ENCODE peak calls at places on chromosomes 2 and 18, in eight cellular contexts. Z is suprapubic skin, S is endothelial cell of umbilical vein, O is A549, H is Peyer's patch, Q is tibial nerve, F is thyroid gland, N is HepG2. D is an unnamed sample.

GRCh38 chr2:178830451-178830850 is 23.2 kb upstream of the TTN start:
- DNase-seq in Z (no peak), S (peak), O (no peak), H (no peak), Q (no peak), F (no peak), N (no peak), D (no peak)

GRCh38 chr2:151009437-151010175 is 252.1 kb downstream of the RBM43 start:
- DNase-seq in Z (no peak), S (no peak), O (no peak), H (no peak), Q (no peak), F (no peak), N (no peak), D (no peak)

GRCh38 chr2:172613035-172613434 is 57.1 kb downstream of the PDK1 start:
- DNase-seq in Z (no peak), S (no peak), O (no peak), H (no peak), Q (no peak), F (no peak), N (no peak), D (no peak)

GRCh38 chr2:151040036-151040435 is 221.6 kb downstream of the RBM43 start:
- DNase-seq in Z (no peak), S (no peak), O (no peak), H (no peak), Q (no peak), F (no peak), N (no peak), D (no peak)

GRCh38 chr18:57312346-57313144 is 39.8 kb upstream of the ST8SIA3 start:
- DNase-seq in Z (no peak), S (no peak), O (no peak), H (no peak), Q (no peak), F (no peak), N (no peak), D (no peak)

GRCh38 chr2:33297748-33298035 is 178.8 kb upstream of the RASGRP3 start:
- DNase-seq in Z (no peak), S (no peak), O (no peak), H (no peak), Q (no peak), F (no peak), N (no peak), D (no peak)

GRCh38 chr2:197209742-197210408 is 100.7 kb downstream of the ANKRD44 start:
- DNase-seq in Z (no peak), S (no peak), O (no peak), H (no peak), Q (no peak), F (no peak), N (no peak), D (no peak)

GRCh38 chr2:73254343-73255006 is 20.4 kb downstream of the CCT7 start:
- DNase-seq in Z (no peak), S (no peak), O (no peak), H (no peak), Q (no peak), F (no peak), N (no peak), D (no peak)

GRCh38 chr18:8949206-8949605 is 153.3 kb upstream of the NDUFV2 start:
- DNase-seq in Z (no peak), S (no peak), O (no peak), H (no peak), Q (no peak), F (no peak), N (no peak), D (no peak)

GRCh38 chr2:45623120-45623519 is 12.1 kb upstream of the SRBD1 start:
- DNase-seq in Z (no peak), S (no peak), O (no peak), H (no peak), Q (no peak), F (no peak), N (no peak), D (no peak)

GRCh38 chr18:35038029-35038428 is 3.2 kb upstream of the MAPRE2 start:
- DNase-seq in Z (no peak), S (no peak), O (no peak), H (no peak), Q (no peak), F (no peak), N (no peak), D (no peak)

GRCh38 chr2:229339613-229340012 is 68.5 kb upstream of the PID1 start:
- DNase-seq in Z (no peak), S (no peak), O (peak), H (no peak), Q (no peak), F (no peak), N (no peak), D (no peak)

GRCh38 chr2:190379249-190379964 is 28.7 kb upstream of the MFSD6 start:
- DNase-seq in Z (no peak), S (no peak), O (peak), H (no peak), Q (no peak), F (no peak), N (peak), D (no peak)

GRCh38 chr2:238811765-238812164 is 36.1 kb upstream of the TWIST2 start:
- DNase-seq in Z (no peak), S (no peak), O (no peak), H (no peak), Q (peak), F (no peak), N (no peak), D (peak)

GRCh38 chr2:99880148-99880983 is 262.0 kb downstream of the AFF3 start:
- DNase-seq in Z (no peak), S (peak), O (no peak), H (no peak), Q (no peak), F (no peak), N (no peak), D (no peak)

GRCh38 chr2:36780231-36780808 is 83.8 kb downstream of the VIT start:
- DNase-seq in Z (no peak), S (peak), O (peak), H (no peak), Q (peak), F (no peak), N (peak), D (no peak)

GRCh38 chr2:238150686-238151085 is 8.1 kb upstream of the ERFE start:
- DNase-seq in Z (no peak), S (no peak), O (no peak), H (no peak), Q (no peak), F (no peak), N (no peak), D (no peak)

GRCh38 chr2:219178377-219179175 is 501 bp downstream of the RETREG2 start:
- DNase-seq in Z (no peak), S (no peak), O (peak), H (no peak), Q (peak), F (peak), N (no peak), D (no peak)

GRCh38 chr2:215432759-215433594 is 2.9 kb downstream of the FN1 start:
- DNase-seq in Z (no peak), S (peak), O (no peak), H (no peak), Q (no peak), F (no peak), N (no peak), D (no peak)

GRCh38 chr2:31694444-31694843 is 113.7 kb upstream of the SRD5A2 start:
- DNase-seq in Z (no peak), S (no peak), O (peak), H (no peak), Q (no peak), F (no peak), N (peak), D (no peak)

GRCh38 chr2:159118115-159118858 is 149.8 kb downstream of the TANC1 start:
- DNase-seq in Z (peak), S (peak), O (peak), H (peak), Q (peak), F (peak), N (peak), D (peak)

GRCh38 chr2:168992026-168992425 is 39.1 kb downstream of the ABCB11 start:
- DNase-seq in Z (no peak), S (no peak), O (no peak), H (no peak), Q (no peak), F (no peak), N (no peak), D (no peak)

GRCh38 chr2:203949228-203949627 is 12.7 kb downstream of the ICOS start:
- DNase-seq in Z (no peak), S (no peak), O (no peak), H (no peak), Q (no peak), F (no peak), N (no peak), D (no peak)

GRCh38 chr18:56139792-56140254 is 498.6 kb downstream of the TXNL1 start:
- DNase-seq in Z (no peak), S (no peak), O (no peak), H (no peak), Q (no peak), F (peak), N (no peak), D (peak)

GRCh38 chr2:227106845-227107759 is 56.9 kb downstream of the COL4A4 start:
- DNase-seq in Z (no peak), S (peak), O (peak), H (no peak), Q (peak), F (no peak), N (peak), D (no peak)

DNA sequence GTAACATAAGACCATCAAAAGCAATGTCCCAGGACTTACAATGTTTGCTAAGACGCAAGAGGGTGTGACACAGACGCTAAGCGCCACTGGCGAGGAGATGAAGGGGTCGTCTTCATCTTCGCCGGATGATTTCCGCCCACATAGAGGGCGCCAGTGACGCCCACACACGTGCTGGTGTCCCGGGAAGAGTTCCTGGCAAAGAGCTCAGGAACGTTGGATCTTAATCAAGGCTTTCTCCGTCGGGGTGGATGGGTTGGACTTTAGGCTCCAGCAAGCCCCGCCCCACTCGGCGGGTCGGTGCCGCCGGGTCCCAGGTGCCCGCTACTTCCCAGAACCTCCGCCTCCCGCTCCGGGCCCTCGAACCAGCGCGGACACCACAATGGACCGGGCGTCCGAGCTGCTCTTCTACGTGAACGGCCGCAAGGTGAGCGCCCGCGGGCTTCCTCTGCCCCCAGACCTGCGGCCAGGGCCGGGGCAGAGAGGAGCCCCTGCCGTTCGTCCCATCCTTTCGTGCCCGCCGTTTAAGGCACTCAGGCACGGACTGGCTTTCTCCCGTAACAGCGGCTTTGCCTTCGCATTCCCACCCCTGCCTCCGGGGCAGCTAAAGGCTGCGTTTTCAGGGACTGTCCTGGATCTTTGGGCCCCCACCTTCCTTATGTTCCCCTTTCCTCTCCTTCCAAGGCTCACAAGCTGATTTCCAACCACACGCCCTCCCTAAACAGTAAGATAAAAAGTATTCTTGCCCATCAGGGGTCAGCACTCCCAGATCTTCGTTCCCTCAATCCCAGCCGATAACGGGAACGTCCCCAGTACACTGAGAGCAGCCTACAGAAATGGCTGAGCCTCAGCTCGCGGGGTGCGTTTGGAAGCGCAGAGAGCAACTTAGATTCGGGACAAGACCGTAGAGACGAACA is at the start of gene AOX1:
- DNase-seq in Z (peak), S (peak), O (no peak), H (peak), Q (peak), F (peak), N (peak), D (peak)
- TF ChIP-seq POLR2A in Z (peak), S (no peak), O (no peak), H (no peak), Q (no peak), F (no peak), N (peak), D (no peak)

DNA sequence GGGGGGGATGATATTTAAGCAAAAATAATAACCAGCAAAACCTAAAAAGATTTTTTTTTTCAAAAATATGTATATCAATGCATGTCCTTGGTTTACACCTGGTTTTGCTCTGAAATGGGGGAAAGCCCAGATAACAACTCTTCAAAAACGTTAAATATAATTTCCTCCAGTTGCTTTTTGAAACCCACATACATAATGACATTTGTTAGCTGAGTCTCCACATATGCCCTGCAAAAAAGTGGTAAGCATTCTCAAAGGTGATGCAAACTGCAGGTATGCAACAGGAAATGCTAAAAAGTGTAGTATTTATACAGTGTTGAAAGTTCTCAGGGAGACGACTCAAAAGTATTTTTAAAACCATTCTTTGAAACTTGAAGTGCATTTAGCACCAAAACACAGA is 258.6 kb downstream of the ZEB2 start:
- DNase-seq in Z (no peak), S (no peak), O (no peak), H (no peak), Q (no peak), F (no peak), N (no peak), D (no peak)
- TF ChIP-seq POLR2A in Z (no peak), S (no peak), O (no peak), H (no peak), Q (no peak), F (no peak), N (no peak), D (no peak)

DNA sequence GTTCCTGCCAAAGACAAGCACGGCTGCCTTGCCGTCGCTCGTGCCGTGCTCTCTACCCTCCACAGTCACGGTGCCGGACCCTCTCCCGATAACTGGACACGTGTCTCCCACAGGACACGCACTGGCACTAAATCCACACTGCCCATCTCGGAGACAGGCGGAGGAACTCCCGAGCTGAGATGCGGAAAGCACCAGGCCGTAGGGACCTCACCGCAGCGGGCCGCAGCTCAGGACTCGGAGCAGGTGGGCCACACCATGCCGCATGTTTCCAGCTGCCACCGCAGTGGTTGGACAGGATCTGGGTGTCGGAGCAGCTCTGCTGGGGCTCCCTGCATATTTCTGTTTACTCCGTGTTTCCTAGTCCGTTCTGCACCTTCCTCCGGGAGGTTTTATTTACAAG is 127.2 kb downstream of the TPO start:
- DNase-seq in Z (peak), S (no peak), O (no peak), H (no peak), Q (no peak), F (no peak), N (no peak), D (no peak)
- TF ChIP-seq POLR2A in Z (no peak), S (no peak), O (no peak), H (no peak), Q (no peak), F (no peak), N (no peak), D (no peak)

GRCh38 chr2:242088471-242089212 is 219.1 kb downstream of the RTP5 start:
- DNase-seq in Z (peak), S (peak), O (peak), H (peak), Q (peak), F (peak), N (peak), D (peak)
- TF ChIP-seq POLR2A in Z (peak), S (peak), O (no peak), H (peak), Q (peak), F (no peak), N (peak), D (peak)

GRCh38 chr2:100954044-100954420 is 48.1 kb upstream of the RPL31 start:
- DNase-seq in Z (no peak), S (no peak), O (no peak), H (no peak), Q (no peak), F (no peak), N (no peak), D (no peak)

GRCh38 chr2:100957971-100958653 is 44.0 kb upstream of the RPL31 start:
- DNase-seq in Z (no peak), S (no peak), O (no peak), H (no peak), Q (peak), F (peak), N (no peak), D (peak)

GRCh38 chr2:100953406-100954043 is 48.6 kb upstream of the RPL31 start:
- DNase-seq in Z (no peak), S (no peak), O (no peak), H (no peak), Q (no peak), F (no peak), N (no peak), D (no peak)

GRCh38 chr2:100955226-100955625 is 46.9 kb upstream of the RPL31 start:
- DNase-seq in Z (no peak), S (no peak), O (no peak), H (no peak), Q (no peak), F (no peak), N (no peak), D (no peak)

GRCh38 chr2:100956081-100956480 is 46.0 kb upstream of the RPL31 start:
- DNase-seq in Z (no peak), S (no peak), O (no peak), H (no peak), Q (no peak), F (no peak), N (no peak), D (no peak)
- TF ChIP-seq POLR2A in Z (no peak), S (no peak), O (no peak), H (no peak), Q (no peak), F (no peak), N (no peak), D (no peak)

GRCh38 chr2:231614559-231615057 is 21.9 kb downstream of the TEX44 start:
- DNase-seq in Z (no peak), S (no peak), O (no peak), H (no peak), Q (no peak), F (no peak), N (no peak), D (peak)

GRCh38 chr2:231612199-231613053 is 19.8 kb downstream of the TEX44 start:
- DNase-seq in Z (peak), S (peak), O (peak), H (peak), Q (peak), F (peak), N (peak), D (peak)

GRCh38 chr2:231613655-231614558 is 21.2 kb downstream of the TEX44 start:
- DNase-seq in Z (peak), S (peak), O (peak), H (peak), Q (peak), F (peak), N (peak), D (peak)

GRCh38 chr2:231613054-231613654 is 20.5 kb downstream of the TEX44 start:
- DNase-seq in Z (no peak), S (no peak), O (no peak), H (peak), Q (peak), F (peak), N (peak), D (no peak)

GRCh38 chr2:231611273-231612198 is 18.9 kb downstream of the TEX44 start:
- DNase-seq in Z (no peak), S (peak), O (peak), H (no peak), Q (no peak), F (no peak), N (peak), D (no peak)
- TF ChIP-seq POLR2A in Z (no peak), S (no peak), O (no peak), H (no peak), Q (no peak), F (no peak), N (no peak), D (no peak)

DNA sequence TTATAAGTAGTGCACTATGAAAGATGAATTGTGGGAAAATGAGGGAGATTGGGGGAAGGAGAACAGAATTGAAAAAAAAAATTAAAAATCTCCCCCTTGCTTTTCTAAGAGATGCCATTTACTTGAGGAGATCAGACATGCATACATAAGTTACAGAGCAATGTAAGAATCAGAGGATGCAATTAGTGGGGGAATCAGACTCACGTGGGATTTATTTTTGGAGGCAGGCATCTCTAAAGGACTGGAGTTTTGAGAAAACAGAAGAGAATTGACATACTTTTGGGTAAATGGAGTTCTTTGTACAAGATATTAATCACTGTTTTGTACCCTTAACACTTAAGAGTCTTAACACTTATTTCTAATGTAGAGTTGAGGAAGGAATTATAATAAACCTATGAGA is 52.7 kb downstream of the MTX2 start:
- DNase-seq in Z (no peak), S (no peak), O (no peak), H (no peak), Q (no peak), F (no peak), N (no peak), D (no peak)
- TF ChIP-seq POLR2A in Z (no peak), S (no peak), O (no peak), H (no peak), Q (no peak), F (no peak), N (no peak), D (no peak)

DNA sequence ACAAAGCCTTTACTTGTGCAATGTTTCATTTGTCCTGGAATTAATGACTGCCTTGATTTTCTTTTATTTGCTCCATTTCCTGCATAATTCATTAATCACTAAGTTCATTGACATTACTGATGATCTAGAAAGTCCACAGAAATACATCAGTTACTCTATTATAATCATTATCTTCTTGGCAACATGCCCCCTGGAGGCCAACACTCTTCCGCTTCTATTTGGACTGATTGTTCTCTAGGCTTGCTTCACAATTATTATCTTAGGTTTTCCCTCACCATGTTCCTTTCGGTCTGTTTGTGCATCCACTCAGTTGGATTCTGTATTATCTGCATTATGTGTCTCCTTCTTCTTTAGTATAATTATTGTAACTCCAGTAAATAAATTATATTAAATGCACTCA is 461.0 kb upstream of the CDH2 start:
- DNase-seq in Z (no peak), S (peak), O (no peak), H (no peak), Q (no peak), F (no peak), N (no peak), D (no peak)
- TF ChIP-seq POLR2A in Z (no peak), S (no peak), O (no peak), H (no peak), Q (no peak), F (no peak), N (no peak), D (no peak)